ENCODE peak calls at places on chromosomes 7 and 10, in six cellular contexts. I is HS-5; D is activated T-helper 1 cell treated with Interleukin-2 at 50 U/mL for 16 hours; Q is stimulated activated CD4-positive, alpha-beta T cell treated with anti-CD3 and anti-CD28 coated beads, Interleukin-4, amount 100 ng/mL, for 1 hour; N is DMS53; K is NCI-H446. X is an unnamed sample.

GRCh38 chr7:72187179-72187578 is 225.0 kb downstream of the CALN1 start:
- DNase-seq in I (no peak), D (no peak), Q (no peak), N (no peak), K (no peak), X (no peak)

GRCh38 chr7:82109288-82109687 is 334.3 kb downstream of the CACNA2D1 start:
- DNase-seq in I (no peak), D (no peak), Q (no peak), N (peak; percentile 28), K (no peak), X (peak; percentile 30)

GRCh38 chr7:155764432-155764798 is 47.8 kb downstream of the SHH start:
- DNase-seq in I (no peak), D (peak; percentile 14), Q (peak; percentile 14), N (no peak), K (no peak), X (no peak)

GRCh38 chr10:68811367-68812009 is 15.8 kb upstream of the STOX1 start:
- DNase-seq in I (no peak), D (no peak), Q (no peak), N (no peak), K (no peak), X (no peak)

GRCh38 chr10:71970331-71970730 is 6.1 kb downstream of the CHST3 start:
- DNase-seq in I (no peak), D (no peak), Q (no peak), N (peak; percentile 38), K (no peak), X (no peak)

GRCh38 chr7:67137464-67137863 is 140.8 kb downstream of the TYW1 start:
- DNase-seq in I (no peak), D (no peak), Q (no peak), N (no peak), K (no peak), X (no peak)

GRCh38 chr10:34432589-34432988 is 382.5 kb downstream of the PARD3 start:
- DNase-seq in I (no peak), D (no peak), Q (no peak), N (no peak), K (no peak), X (no peak)

GRCh38 chr10:10792681-10793080 is 225.0 kb upstream of the CELF2 start:
- DNase-seq in I (peak; percentile 68), D (no peak), Q (no peak), N (no peak), K (peak; percentile 20), X (no peak)

GRCh38 chr7:133081119-133081604 is 728 bp downstream of the CHCHD3 start:
- DNase-seq in I (no peak), D (no peak), Q (peak; percentile 7), N (peak; percentile 53), K (no peak), X (no peak)

GRCh38 chr7:139212133-139212532 is 18.9 kb upstream of the UBN2 start:
- DNase-seq in I (no peak), D (no peak), Q (no peak), N (no peak), K (no peak), X (no peak)

GRCh38 chr7:75546272-75547015 is 54.3 kb downstream of the SPDYE5 start:
- DNase-seq in I (no peak), D (no peak), Q (no peak), N (no peak), K (no peak), X (no peak)

GRCh38 chr7:154853063-154853726 is 149.7 kb downstream of the PAXIP1 start:
- DNase-seq in I (no peak), D (no peak), Q (no peak), N (no peak), K (no peak), X (no peak)

GRCh38 chr7:151053091-151053490 is 4.6 kb downstream of the CDK5 start:
- DNase-seq in I (no peak), D (no peak), Q (no peak), N (no peak), K (no peak), X (no peak)

GRCh38 chr10:80272793-80273522 is 16.5 kb downstream of the MAT1A start:
- DNase-seq in I (no peak), D (no peak), Q (no peak), N (peak; percentile 57), K (no peak), X (no peak)

GRCh38 chr10:548212-548897 is 141.1 kb downstream of the DIP2C start:
- DNase-seq in I (no peak), D (no peak), Q (no peak), N (no peak), K (no peak), X (no peak)

GRCh38 chr10:33441561-33441960 is 107.1 kb upstream of the NRP1 start:
- DNase-seq in I (no peak), D (no peak), Q (no peak), N (no peak), K (no peak), X (no peak)

GRCh38 chr7:68421712-68422111 is 1176.6 kb upstream of the AUTS2 start:
- DNase-seq in I (no peak), D (no peak), Q (no peak), N (no peak), K (no peak), X (no peak)

GRCh38 chr7:24384362-24385030 is 100.5 kb downstream of the NPY start:
- DNase-seq in I (no peak), D (no peak), Q (no peak), N (no peak), K (no peak), X (no peak)

GRCh38 chr7:12490105-12490688 is 80.3 kb upstream of the SCIN start:
- DNase-seq in I (no peak), D (no peak), Q (no peak), N (peak; percentile 85), K (peak; percentile 7), X (no peak)

GRCh38 chr10:101035916-101036702 is 5.1 kb downstream of the SFXN3 start:
- DNase-seq in I (no peak), D (no peak), Q (no peak), N (no peak), K (no peak), X (no peak)

GRCh38 chr7:80151274-80151665 is 16.6 kb downstream of the GNAI1 start:
- DNase-seq in I (no peak), D (no peak), Q (no peak), N (no peak), K (no peak), X (peak; percentile 64)

GRCh38 chr7:116348356-116348755 is 138.0 kb downstream of the TES start:
- DNase-seq in I (no peak), D (no peak), Q (no peak), N (no peak), K (no peak), X (no peak)

GRCh38 chr7:77570330-77571011 is 33.4 kb downstream of the PTPN12 start:
- DNase-seq in I (peak; percentile 31), D (no peak), Q (no peak), N (no peak), K (no peak), X (peak; percentile 53)

GRCh38 chr7:112510032-112510742 is 29.4 kb downstream of the LSMEM1 start:
- DNase-seq in I (peak; percentile 49), D (no peak), Q (no peak), N (no peak), K (no peak), X (peak; percentile 45)

GRCh38 chr10:5070648-5071410 is 23.4 kb upstream of the AKR1C3 start:
- DNase-seq in I (no peak), D (no peak), Q (no peak), N (peak; percentile 35), K (no peak), X (no peak)

GRCh38 chr10:114703377-114704125 is 45.5 kb upstream of the ABLIM1 start:
- DNase-seq in I (no peak), D (no peak), Q (no peak), N (peak; percentile 44), K (no peak), X (no peak)

GRCh38 chr7:18896343-18896975 is 221.0 kb downstream of the TWIST1 start:
- DNase-seq in I (no peak), D (no peak), Q (no peak), N (no peak), K (no peak), X (no peak)

GRCh38 chr10:48604039-48604407 is 850 bp downstream of the ARHGAP22 start:
- DNase-seq in I (no peak), D (no peak), Q (no peak), N (no peak), K (no peak), X (no peak)

GRCh38 chr7:44819292-44819691 is 22.8 kb downstream of the PPIA start:
- DNase-seq in I (no peak), D (no peak), Q (no peak), N (no peak), K (no peak), X (no peak)

GRCh38 chr10:44056947-44057811 is 327.7 kb downstream of the CXCL12 start:
- DNase-seq in I (no peak), D (no peak), Q (no peak), N (no peak), K (no peak), X (no peak)

X was measured in non-pigmented ciliary epithelial cell.